ENCODE peak calls at places on chromosomes 7 and 10, in nine cellular contexts. One of them, this sample, is unnamed.

GRCh38 chr7:65251851-65252620 is 121.6 kb upstream of the ZNF92 start:
- DNase-seq in Panc1: no peak
- DNase-seq in suprapubic skin: no peak
- DNase-seq in stomach: peak; percentile 56
- DNase-seq in K562: peak; percentile 78
- DNase-seq in sigmoid colon: peak; percentile 61
- DNase-seq in transverse colon: no peak
- DNase-seq in vagina: no peak
- DNase-seq in SK-N-SH: peak; percentile 98
- DNase-seq in this sample: no peak

GRCh38 chr10:26509311-26509710 is 71.2 kb downstream of the APBB1IP start:
- DNase-seq in vagina: no peak
- DNase-seq in K562: no peak
- DNase-seq in suprapubic skin: no peak
- DNase-seq in sigmoid colon: no peak
- DNase-seq in Panc1: no peak
- DNase-seq in SK-N-SH: no peak
- DNase-seq in stomach: no peak
- DNase-seq in transverse colon: no peak
- DNase-seq in this sample: no peak

GRCh38 chr7:120272896-120273475 is at the start of gene KCND2:
- DNase-seq in K562: no peak
- DNase-seq in vagina: no peak
- DNase-seq in sigmoid colon: no peak
- DNase-seq in suprapubic skin: no peak
- DNase-seq in transverse colon: no peak
- DNase-seq in Panc1: no peak
- DNase-seq in stomach: no peak
- DNase-seq in SK-N-SH: peak; percentile 39
- DNase-seq in this sample: no peak

GRCh38 chr10:35643976-35644799 is 2.1 kb upstream of the FZD8 start:
- DNase-seq in SK-N-SH: no peak
- DNase-seq in transverse colon: peak; percentile 13
- DNase-seq in K562: no peak
- DNase-seq in sigmoid colon: no peak
- DNase-seq in vagina: no peak
- DNase-seq in stomach: no peak
- DNase-seq in suprapubic skin: no peak
- DNase-seq in Panc1: no peak
- DNase-seq in this sample: no peak

GRCh38 chr7:150357277-150357676 is 11.3 kb upstream of the REPIN1 start:
- DNase-seq in suprapubic skin: no peak
- DNase-seq in SK-N-SH: no peak
- DNase-seq in Panc1: no peak
- DNase-seq in stomach: no peak
- DNase-seq in vagina: no peak
- DNase-seq in transverse colon: no peak
- DNase-seq in sigmoid colon: peak; percentile 51
- DNase-seq in K562: peak; percentile 15
- DNase-seq in this sample: no peak

GRCh38 chr10:77355844-77356243 is 281.8 kb downstream of the KCNMA1 start:
- DNase-seq in suprapubic skin: no peak
- DNase-seq in SK-N-SH: no peak
- DNase-seq in sigmoid colon: no peak
- DNase-seq in K562: no peak
- DNase-seq in stomach: no peak
- DNase-seq in Panc1: peak; percentile 86
- DNase-seq in vagina: no peak
- DNase-seq in transverse colon: no peak
- DNase-seq in this sample: no peak

GRCh38 chr7:68720722-68721121 is 877.6 kb upstream of the AUTS2 start:
- DNase-seq in suprapubic skin: no peak
- DNase-seq in vagina: no peak
- DNase-seq in sigmoid colon: no peak
- DNase-seq in K562: no peak
- DNase-seq in SK-N-SH: no peak
- DNase-seq in stomach: no peak
- DNase-seq in transverse colon: no peak
- DNase-seq in Panc1: no peak
- DNase-seq in this sample: no peak

GRCh38 chr7:148921806-148922205 is 37.7 kb upstream of the EZH2 start:
- DNase-seq in stomach: peak; percentile 79
- DNase-seq in transverse colon: peak; percentile 73
- DNase-seq in K562: no peak
- DNase-seq in sigmoid colon: no peak
- DNase-seq in Panc1: no peak
- DNase-seq in SK-N-SH: no peak
- DNase-seq in vagina: no peak
- DNase-seq in suprapubic skin: no peak
- DNase-seq in this sample: no peak

GRCh38 chr10:44569193-44570091 is 184.5 kb upstream of the CXCL12 start:
- DNase-seq in transverse colon: no peak
- DNase-seq in vagina: no peak
- DNase-seq in sigmoid colon: no peak
- DNase-seq in K562: no peak
- DNase-seq in Panc1: no peak
- DNase-seq in stomach: no peak
- DNase-seq in suprapubic skin: no peak
- DNase-seq in SK-N-SH: no peak
- DNase-seq in this sample: no peak

GRCh38 chr7:133948588-133948987 is 178.6 kb upstream of the LRGUK start:
- DNase-seq in Panc1: no peak
- DNase-seq in transverse colon: no peak
- DNase-seq in suprapubic skin: no peak
- DNase-seq in sigmoid colon: no peak
- DNase-seq in vagina: no peak
- DNase-seq in stomach: no peak
- DNase-seq in SK-N-SH: peak; percentile 33
- DNase-seq in K562: no peak
- DNase-seq in this sample: no peak

GRCh38 chr7:116525298-116525912 is 569 bp downstream of the CAV1 start:
- DNase-seq in transverse colon: peak; percentile 43
- DNase-seq in sigmoid colon: peak; percentile 79
- DNase-seq in Panc1: no peak
- DNase-seq in stomach: peak; percentile 41
- DNase-seq in SK-N-SH: peak; percentile 49
- DNase-seq in K562: peak; percentile 45
- DNase-seq in vagina: no peak
- DNase-seq in suprapubic skin: peak; percentile 82
- DNase-seq in this sample: no peak

GRCh38 chr10:72027498-72027897 is 60.9 kb downstream of the SPOCK2 start:
- DNase-seq in K562: no peak
- DNase-seq in vagina: no peak
- DNase-seq in sigmoid colon: no peak
- DNase-seq in SK-N-SH: no peak
- DNase-seq in stomach: no peak
- DNase-seq in transverse colon: peak; percentile 68
- DNase-seq in Panc1: no peak
- DNase-seq in suprapubic skin: no peak
- DNase-seq in this sample: no peak

DNA sequence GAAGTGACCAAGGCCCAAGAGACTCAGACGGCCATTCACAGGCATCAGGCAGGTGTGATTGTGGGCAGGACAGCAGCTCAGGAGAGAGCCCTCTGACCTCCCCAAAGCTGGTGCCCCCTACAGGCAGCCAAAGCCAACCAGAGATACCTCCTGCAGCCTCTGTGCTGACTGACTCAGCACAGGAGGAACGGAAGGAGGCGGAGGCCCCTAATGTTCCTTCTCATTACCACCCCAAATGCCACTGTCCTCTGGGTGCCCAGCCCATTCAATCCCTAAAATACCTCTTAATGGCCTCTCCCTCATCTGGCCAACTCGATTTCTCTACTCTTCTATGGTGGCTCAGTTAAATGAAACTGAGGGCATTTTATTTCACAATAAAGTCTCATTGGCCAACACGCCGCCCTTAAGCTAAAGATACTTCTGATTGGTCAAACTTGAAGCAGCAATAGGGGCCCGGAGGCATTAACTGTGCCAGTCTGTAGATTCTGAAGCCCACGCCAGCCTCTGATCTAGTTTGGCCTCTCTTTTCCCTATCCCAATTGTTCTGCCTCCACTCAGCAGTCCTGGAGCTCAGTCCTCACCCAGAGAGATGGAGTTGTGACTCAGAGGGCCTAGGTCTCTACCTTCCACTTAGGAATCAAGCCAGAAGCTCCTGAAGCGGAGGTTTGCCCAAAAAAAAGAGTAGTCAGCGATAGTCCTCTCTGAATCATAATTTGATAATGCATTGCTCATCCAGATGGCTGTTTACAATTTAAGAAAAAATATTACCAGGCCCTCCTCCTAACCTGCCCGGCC is 1.2 kb downstream of the CYREN start:
- DNase-seq in Panc1: peak; percentile 30
- DNase-seq in SK-N-SH: peak; percentile 65
- DNase-seq in transverse colon: peak; percentile 76
- DNase-seq in K562: peak; percentile 81
- DNase-seq in vagina: no peak
- DNase-seq in stomach: no peak
- DNase-seq in suprapubic skin: no peak
- DNase-seq in sigmoid colon: no peak
- DNase-seq in this sample: no peak
- TF ChIP-seq POLR2AphosphoS5 in Panc1: no peak
- TF ChIP-seq POLR2AphosphoS5 in SK-N-SH: no peak
- TF ChIP-seq POLR2AphosphoS5 in transverse colon: no peak
- TF ChIP-seq POLR2AphosphoS5 in K562: peak; percentile 48
- TF ChIP-seq POLR2AphosphoS5 in vagina: no peak
- TF ChIP-seq POLR2AphosphoS5 in stomach: peak; percentile 32
- TF ChIP-seq POLR2AphosphoS5 in suprapubic skin: no peak
- TF ChIP-seq POLR2AphosphoS5 in sigmoid colon: no peak
- TF ChIP-seq POLR2AphosphoS5 in this sample: no peak

DNA sequence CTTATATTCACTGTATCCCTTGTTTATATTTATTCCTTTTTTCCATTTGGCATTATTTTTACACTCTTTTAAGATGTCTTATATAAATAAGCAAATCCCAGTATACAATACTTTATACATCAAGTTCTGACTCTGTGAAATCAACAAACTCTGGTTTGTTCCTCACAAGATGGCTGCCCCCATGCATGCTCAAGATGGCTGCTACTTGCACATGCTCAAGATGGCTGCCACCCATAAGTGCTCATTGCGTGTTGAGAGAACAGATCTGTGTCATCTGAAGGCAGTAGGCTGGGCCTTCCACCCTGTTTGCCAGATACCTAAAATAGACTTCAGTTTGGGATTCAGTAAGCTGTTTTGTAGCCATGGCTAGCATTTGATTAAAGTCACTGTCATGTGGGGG is 666.2 kb downstream of the TYW1 start:
- DNase-seq in suprapubic skin: no peak
- DNase-seq in transverse colon: no peak
- DNase-seq in Panc1: no peak
- DNase-seq in sigmoid colon: no peak
- DNase-seq in stomach: no peak
- DNase-seq in vagina: no peak
- DNase-seq in K562: no peak
- DNase-seq in SK-N-SH: no peak
- DNase-seq in this sample: no peak
- TF ChIP-seq POLR2AphosphoS5 in suprapubic skin: no peak
- TF ChIP-seq POLR2AphosphoS5 in transverse colon: no peak
- TF ChIP-seq POLR2AphosphoS5 in Panc1: no peak
- TF ChIP-seq POLR2AphosphoS5 in sigmoid colon: no peak
- TF ChIP-seq POLR2AphosphoS5 in stomach: no peak
- TF ChIP-seq POLR2AphosphoS5 in vagina: no peak
- TF ChIP-seq POLR2AphosphoS5 in K562: no peak
- TF ChIP-seq POLR2AphosphoS5 in SK-N-SH: no peak
- TF ChIP-seq POLR2AphosphoS5 in this sample: no peak

GRCh38 chr7:30237271-30237695 is 47.1 kb upstream of the ZNRF2 start:
- DNase-seq in SK-N-SH: no peak
- DNase-seq in Panc1: no peak
- DNase-seq in sigmoid colon: no peak
- DNase-seq in K562: no peak
- DNase-seq in stomach: no peak
- DNase-seq in suprapubic skin: no peak
- DNase-seq in vagina: no peak
- DNase-seq in transverse colon: no peak
- DNase-seq in this sample: no peak

GRCh38 chr7:30244340-30244739 is 40.1 kb upstream of the ZNRF2 start:
- DNase-seq in transverse colon: no peak
- DNase-seq in sigmoid colon: no peak
- DNase-seq in SK-N-SH: no peak
- DNase-seq in Panc1: no peak
- DNase-seq in suprapubic skin: no peak
- DNase-seq in vagina: no peak
- DNase-seq in stomach: no peak
- DNase-seq in K562: no peak
- DNase-seq in this sample: no peak

GRCh38 chr7:30241767-30242166 is 42.6 kb upstream of the ZNRF2 start:
- DNase-seq in SK-N-SH: no peak
- DNase-seq in K562: no peak
- DNase-seq in transverse colon: no peak
- DNase-seq in Panc1: no peak
- DNase-seq in suprapubic skin: no peak
- DNase-seq in vagina: no peak
- DNase-seq in stomach: no peak
- DNase-seq in sigmoid colon: no peak
- DNase-seq in this sample: no peak

GRCh38 chr7:30240401-30240800 is 44.0 kb upstream of the ZNRF2 start:
- DNase-seq in vagina: no peak
- DNase-seq in SK-N-SH: no peak
- DNase-seq in stomach: no peak
- DNase-seq in sigmoid colon: no peak
- DNase-seq in transverse colon: no peak
- DNase-seq in suprapubic skin: no peak
- DNase-seq in Panc1: no peak
- DNase-seq in K562: no peak
- DNase-seq in this sample: no peak

DNA sequence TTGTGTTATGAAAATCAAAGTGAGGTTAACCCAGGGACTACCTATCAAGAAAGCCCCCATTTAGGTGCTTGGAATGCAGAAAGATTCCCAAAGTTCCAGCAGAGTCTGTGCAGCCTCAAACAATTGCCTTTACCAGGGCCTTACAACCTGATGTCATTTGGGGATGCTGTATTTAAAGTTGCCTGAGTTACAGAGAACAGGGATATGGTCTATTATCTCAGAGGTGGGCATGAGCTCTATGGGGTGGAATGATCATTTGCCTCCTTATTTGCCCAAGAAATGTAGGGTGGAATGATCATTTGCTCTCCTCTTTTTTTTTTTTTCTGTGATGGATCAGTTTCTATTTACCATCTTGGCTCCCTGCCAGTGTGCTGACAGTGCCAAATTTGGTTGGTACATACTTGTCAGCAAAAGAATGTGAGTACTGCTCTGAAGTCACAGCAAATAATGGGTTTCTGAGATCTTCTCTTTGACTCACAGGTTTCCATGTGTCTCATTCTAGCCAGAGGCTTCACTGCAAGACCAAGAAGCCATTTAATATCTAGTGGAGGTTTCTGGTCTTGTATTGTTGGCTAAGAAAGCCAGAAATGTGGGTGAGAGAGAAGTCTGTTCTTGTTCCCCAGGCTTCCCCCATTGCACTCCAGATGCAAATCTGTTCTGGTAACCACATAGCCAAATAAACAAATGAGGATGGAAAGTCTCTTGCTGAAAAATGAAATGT is 45.5 kb upstream of the ZNRF2 start:
- DNase-seq in K562: no peak
- DNase-seq in SK-N-SH: no peak
- DNase-seq in Panc1: no peak
- DNase-seq in suprapubic skin: no peak
- DNase-seq in stomach: peak; percentile 88
- DNase-seq in transverse colon: peak; percentile 64
- DNase-seq in vagina: no peak
- DNase-seq in sigmoid colon: peak; percentile 70
- DNase-seq in this sample: peak; percentile 58
- TF ChIP-seq POLR2AphosphoS5 in K562: no peak
- TF ChIP-seq POLR2AphosphoS5 in SK-N-SH: no peak
- TF ChIP-seq POLR2AphosphoS5 in Panc1: no peak
- TF ChIP-seq POLR2AphosphoS5 in suprapubic skin: no peak
- TF ChIP-seq POLR2AphosphoS5 in stomach: no peak
- TF ChIP-seq POLR2AphosphoS5 in transverse colon: no peak
- TF ChIP-seq POLR2AphosphoS5 in vagina: no peak
- TF ChIP-seq POLR2AphosphoS5 in sigmoid colon: no peak
- TF ChIP-seq POLR2AphosphoS5 in this sample: no peak

GRCh38 chr7:47712416-47712815 is 130.5 kb upstream of the TNS3 start:
- DNase-seq in stomach: peak; percentile 18
- DNase-seq in SK-N-SH: no peak
- DNase-seq in suprapubic skin: no peak
- DNase-seq in K562: no peak
- DNase-seq in vagina: no peak
- DNase-seq in transverse colon: no peak
- DNase-seq in Panc1: no peak
- DNase-seq in sigmoid colon: no peak
- DNase-seq in this sample: no peak
- TF ChIP-seq POLR2AphosphoS5 in stomach: no peak
- TF ChIP-seq POLR2AphosphoS5 in SK-N-SH: no peak
- TF ChIP-seq POLR2AphosphoS5 in suprapubic skin: no peak
- TF ChIP-seq POLR2AphosphoS5 in K562: no peak
- TF ChIP-seq POLR2AphosphoS5 in vagina: no peak
- TF ChIP-seq POLR2AphosphoS5 in transverse colon: no peak
- TF ChIP-seq POLR2AphosphoS5 in Panc1: no peak
- TF ChIP-seq POLR2AphosphoS5 in sigmoid colon: no peak
- TF ChIP-seq POLR2AphosphoS5 in this sample: no peak